ENCODE peak calls at places on chromosomes 11 and 22, in ten cellular contexts. Q is ovary, T is PC-3, O is astrocyte, J is RWPE1, N is Panc1, G is stomach, E is HepG2, K is heart left ventricle, A is right atrium auricular region. F is an unnamed sample.

GRCh38 chr22:31970490-31971444 is 26.4 kb downstream of the YWHAH start:
- DNase-seq in G (peak), E (peak), N (peak), J (peak), K (peak), Q (peak), T (peak), A (peak), O (no peak), F (peak)

GRCh38 chr11:2289350-2289749 is 12.4 kb downstream of the C11orf21 start:
- DNase-seq in G (peak), K (peak), N (no peak), T (no peak), E (no peak), J (no peak), O (no peak), A (peak), Q (no peak), F (no peak)

GRCh38 chr11:2804189-2804588 is 81.4 kb downstream of the CDKN1C start:
- DNase-seq in N (no peak), O (no peak), T (no peak), E (no peak), G (no peak), Q (no peak), J (no peak), A (no peak), K (peak), F (no peak)

GRCh38 chr22:29145321-29146072 is 60.2 kb upstream of the EMID1 start:
- DNase-seq in K (no peak), N (no peak), G (peak), Q (no peak), J (no peak), A (no peak), O (no peak), E (no peak), T (no peak), F (no peak)

GRCh38 chr11:59463176-59463575 is 6.4 kb downstream of the OR4D6 start:
- DNase-seq in O (no peak), Q (peak), E (no peak), K (no peak), N (no peak), T (peak), A (no peak), G (no peak), J (no peak), F (no peak)

GRCh38 chr22:44399906-44400762 is 87.4 kb upstream of the SHISAL1 start:
- DNase-seq in N (no peak), O (no peak), Q (peak), T (no peak), J (no peak), K (peak), E (no peak), G (peak), A (peak), F (no peak)

GRCh38 chr22:41907436-41908401 is 7.2 kb downstream of the SHISA8 start:
- DNase-seq in A (no peak), Q (no peak), O (no peak), G (no peak), T (no peak), E (no peak), J (no peak), N (no peak), K (no peak), F (no peak)

GRCh38 chr11:65471410-65471762 is 27.5 kb upstream of the MALAT1 start:
- DNase-seq in O (peak), Q (peak), J (no peak), E (peak), G (peak), T (peak), K (peak), N (no peak), A (no peak), F (no peak)

GRCh38 chr22:49349841-49350381 is 477.8 kb downstream of the BRD1 start:
- DNase-seq in G (no peak), E (no peak), A (no peak), O (no peak), J (no peak), K (no peak), N (no peak), Q (no peak), T (no peak), F (no peak)

GRCh38 chr11:114078423-114078822 is 18.9 kb downstream of the ZBTB16 start:
- DNase-seq in N (no peak), A (no peak), Q (no peak), T (no peak), G (no peak), K (no peak), O (no peak), J (no peak), E (peak), F (no peak)

GRCh38 chr22:27982630-27983180 is 63.6 kb upstream of the PITPNB start:
- DNase-seq in K (no peak), E (no peak), N (no peak), J (no peak), G (peak), O (no peak), Q (no peak), A (peak), T (no peak), F (no peak)

GRCh38 chr22:27983361-27983791 is 64.3 kb upstream of the PITPNB start:
- DNase-seq in E (no peak), J (no peak), T (no peak), Q (no peak), O (no peak), G (peak), A (peak), K (no peak), N (no peak), F (no peak)

GRCh38 chr22:27980424-27981148 is 61.5 kb upstream of the PITPNB start:
- DNase-seq in O (no peak), G (no peak), E (no peak), N (no peak), Q (no peak), A (no peak), T (no peak), J (no peak), K (no peak), F (no peak)

GRCh38 chr22:27984001-27984695 is 65.1 kb upstream of the PITPNB start:
- DNase-seq in E (no peak), J (no peak), N (no peak), A (peak), O (no peak), G (peak), T (no peak), Q (no peak), K (no peak), F (no peak)

DNA sequence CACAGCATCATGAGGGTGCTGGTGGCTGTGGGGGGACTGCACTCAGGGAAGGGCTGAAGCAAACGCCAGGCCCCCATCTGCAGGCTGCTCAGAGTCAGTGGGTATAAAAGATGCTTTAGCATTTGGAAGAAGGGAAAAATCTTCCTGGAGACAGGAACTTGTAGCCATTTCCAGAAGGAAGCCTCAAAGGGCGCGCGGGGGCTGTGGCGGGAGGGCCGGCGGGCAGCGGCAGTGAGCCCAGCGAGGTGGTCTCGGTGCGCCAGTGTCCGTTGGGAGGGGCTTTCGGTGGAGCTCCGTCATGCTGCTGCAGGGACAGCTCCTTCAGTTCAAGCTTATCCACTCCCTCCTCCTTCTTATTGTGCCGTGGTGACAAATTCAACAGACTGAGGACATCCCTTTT is 63.0 kb upstream of the PITPNB start:
- DNase-seq in J (no peak), N (no peak), K (no peak), G (peak), A (no peak), E (no peak), O (no peak), T (no peak), Q (no peak), F (no peak)
- H3K27ac ChIP-seq in J (no peak), N (no peak), K (no peak), G (no peak), A (no peak), E (no peak), O (no peak), T (no peak), Q (no peak), F (no peak)

GRCh38 chr22:40679964-40680818 is 907 bp downstream of the MCHR1 start:
- DNase-seq in E (no peak), N (no peak), G (no peak), K (no peak), O (no peak), A (no peak), Q (no peak), T (no peak), J (no peak), F (no peak)
- TF ChIP-seq CTCF in E (peak), N (no peak), G (no peak), K (no peak), O (no peak), A (no peak), Q (peak), T (no peak), J (no peak), F (peak)

GRCh38 chr11:6745465-6746015 is 26.2 kb downstream of the OR2AG2 start:
- DNase-seq in J (no peak), K (no peak), G (no peak), A (no peak), Q (no peak), O (no peak), E (no peak), T (no peak), N (no peak), F (no peak)
- H3K27ac ChIP-seq in J (no peak), K (peak), G (peak), A (peak), Q (no peak), O (no peak), E (no peak), T (no peak), N (no peak), F (no peak)

DNA sequence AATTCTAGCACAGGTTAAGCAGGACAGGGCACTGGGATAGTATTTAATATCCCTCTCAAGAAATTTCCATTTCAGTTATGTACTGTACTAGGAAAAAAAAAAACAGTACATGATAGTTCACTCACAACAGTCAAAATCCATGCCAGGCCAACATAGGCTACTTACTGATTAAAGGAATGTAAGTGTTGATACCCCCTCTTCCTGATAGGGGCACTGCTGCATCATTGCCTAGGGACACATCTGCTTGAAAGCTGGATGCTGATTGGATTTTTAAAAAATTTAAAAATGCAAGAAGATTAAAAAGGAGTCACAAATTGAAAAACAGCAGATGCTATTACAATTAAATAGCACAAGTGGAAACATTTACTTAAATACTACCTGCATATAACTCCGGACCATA is 43.4 kb downstream of the APOL5 start:
- DNase-seq in N (no peak), O (no peak), K (no peak), A (no peak), E (peak), Q (no peak), G (no peak), J (no peak), T (peak), F (no peak)
- TF ChIP-seq CTCF in N (peak), O (peak), K (peak), A (no peak), E (peak), Q (no peak), G (no peak), J (peak), T (peak), F (peak)

F was measured in AG04450.